ENCODE peak calls at places on chromosomes 2 and 18, in eight cellular contexts. P is astrocyte of the spinal cord, L is right lobe of liver, Z is testis, T is left ventricle myocardium inferior, W is fibroblast of the aortic adventitia, Y is uterus, R is heart right ventricle. S is an unnamed sample.

GRCh38 chr2:232232915-232233314 is 145.6 kb upstream of the ALPP start:
- DNase-seq in P (no peak), L (no peak), Z (no peak), T (no peak), W (no peak), Y (no peak), R (no peak), S (no peak)

GRCh38 chr18:79935098-79935480 is 16.4 kb downstream of the SLC66A2 start:
- DNase-seq in P (no peak), L (no peak), Z (no peak), T (no peak), W (no peak), Y (peak; percentile 3), R (no peak), S (no peak)

GRCh38 chr2:171327043-171327496 is 106.7 kb downstream of the METTL8 start:
- DNase-seq in P (peak; percentile 67), L (no peak), Z (no peak), T (no peak), W (no peak), Y (no peak), R (no peak), S (peak; percentile 59)

GRCh38 chr2:176405477-176405876 is 136.2 kb downstream of the MTX2 start:
- DNase-seq in P (no peak), L (no peak), Z (no peak), T (no peak), W (no peak), Y (no peak), R (no peak), S (no peak)

GRCh38 chr2:195105581-195105980 is 551.4 kb upstream of the SLC39A10 start:
- DNase-seq in P (no peak), L (no peak), Z (no peak), T (no peak), W (no peak), Y (no peak), R (no peak), S (no peak)

GRCh38 chr2:28447943-28448737 is 47.7 kb upstream of the PLB1 start:
- DNase-seq in P (peak; percentile 82), L (no peak), Z (no peak), T (no peak), W (peak; percentile 91), Y (no peak), R (no peak), S (peak; percentile 16)

GRCh38 chr18:34866739-34867138 is 156.6 kb downstream of the DTNA start:
- DNase-seq in P (peak; percentile 33), L (no peak), Z (no peak), T (no peak), W (peak; percentile 33), Y (no peak), R (no peak), S (no peak)

GRCh38 chr2:205034034-205034433 is 488.8 kb downstream of the PARD3B start:
- DNase-seq in P (no peak), L (no peak), Z (no peak), T (no peak), W (no peak), Y (no peak), R (no peak), S (no peak)

GRCh38 chr2:176110975-176111663 is 4.0 kb downstream of the HOXD11 start:
- DNase-seq in P (peak; percentile 62), L (peak; percentile 55), Z (peak; percentile 83), T (no peak), W (peak; percentile 27), Y (peak; percentile 86), R (no peak), S (no peak)

GRCh38 chr2:204726831-204727230 is 181.6 kb downstream of the PARD3B start:
- DNase-seq in P (no peak), L (no peak), Z (no peak), T (no peak), W (no peak), Y (no peak), R (no peak), S (no peak)

GRCh38 chr18:53838796-53839195 is 385.7 kb downstream of the MBD2 start:
- DNase-seq in P (no peak), L (no peak), Z (no peak), T (no peak), W (no peak), Y (no peak), R (no peak), S (no peak)

GRCh38 chr2:110104025-110104771 is 11.4 kb downstream of the MALL start:
- DNase-seq in P (peak; percentile 41), L (no peak), Z (no peak), T (no peak), W (no peak), Y (no peak), R (no peak), S (no peak)

GRCh38 chr2:23520256-23520655 is 135.3 kb downstream of the KLHL29 start:
- DNase-seq in P (no peak), L (no peak), Z (peak; percentile 43), T (no peak), W (no peak), Y (no peak), R (no peak), S (no peak)

GRCh38 chr2:112161431-112162145 is 23.4 kb downstream of the FBLN7 start:
- DNase-seq in P (no peak), L (no peak), Z (no peak), T (no peak), W (no peak), Y (no peak), R (no peak), S (no peak)

GRCh38 chr2:101388232-101388631 is 929 bp upstream of the CREG2 start:
- DNase-seq in P (peak; percentile 40), L (no peak), Z (no peak), T (no peak), W (peak; percentile 51), Y (no peak), R (no peak), S (no peak)

GRCh38 chr2:26001743-26002341 is 19.5 kb upstream of the KIF3C start:
- DNase-seq in P (peak; percentile 43), L (peak; percentile 64), Z (peak; percentile 83), T (peak; percentile 67), W (peak; percentile 91), Y (peak; percentile 32), R (peak; percentile 57), S (no peak)

GRCh38 chr2:106191511-106192016 is 2.5 kb downstream of the UXS1 start:
- DNase-seq in P (no peak), L (no peak), Z (no peak), T (no peak), W (no peak), Y (no peak), R (no peak), S (no peak)

GRCh38 chr18:11859903-11860407 is 8.7 kb downstream of the CHMP1B start:
- DNase-seq in P (peak; percentile 85), L (no peak), Z (no peak), T (no peak), W (peak; percentile 75), Y (no peak), R (no peak), S (no peak)
- H3K4me3 ChIP-seq in P (no peak overlapping the region), L (no peak overlapping the region), Z (no peak overlapping the region), T (no peak overlapping the region), W (no peak overlapping the region), Y (no peak overlapping the region), R (no peak overlapping the region), S (no peak overlapping the region)

GRCh38 chr2:3470856-3471737 is 48.2 kb downstream of the ADI1 start:
- DNase-seq in P (no peak), L (no peak), Z (no peak), T (peak; percentile 39), W (peak; percentile 10), Y (no peak), R (no peak), S (no peak)
- H3K4me3 ChIP-seq in P (no peak overlapping the region), L (no peak overlapping the region), Z (no peak overlapping the region), T (peak overlapping the region; percentile 2), W (no peak overlapping the region), Y (no peak overlapping the region), R (no peak overlapping the region), S (no peak overlapping the region)

DNA sequence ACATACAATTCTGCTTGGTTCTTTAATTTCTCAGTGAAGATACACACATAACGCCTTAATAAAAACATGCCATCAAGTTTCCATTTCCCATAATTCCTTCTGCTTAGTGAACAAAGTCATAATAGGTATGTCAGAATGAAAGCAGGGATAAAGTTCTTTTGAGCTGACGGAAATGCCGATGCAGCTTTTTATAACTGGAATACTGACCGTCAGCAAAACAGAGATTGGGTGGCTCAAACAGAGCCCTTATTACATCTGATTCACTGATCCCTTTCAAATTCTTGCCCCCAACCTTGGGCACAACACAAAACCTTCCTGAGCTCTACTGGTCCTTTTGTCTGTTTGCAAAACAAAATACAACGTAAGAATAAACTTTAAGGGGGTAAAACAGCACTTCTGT is 140.4 kb downstream of the CDH2 start:
- DNase-seq in P (no peak), L (no peak), Z (no peak), T (no peak), W (no peak), Y (no peak), R (no peak), S (no peak)
- H3K4me3 ChIP-seq in P (no peak overlapping the region), L (no peak overlapping the region), Z (no peak overlapping the region), T (peak overlapping the region; percentile 7), W (no peak overlapping the region), Y (no peak overlapping the region), R (no peak overlapping the region), S (no peak overlapping the region)

GRCh38 chr18:3874593-3874992 is 424.6 kb downstream of the TGIF1 start:
- DNase-seq in P (no peak), L (no peak), Z (no peak), T (no peak), W (peak; percentile 10), Y (no peak), R (no peak), S (no peak)

GRCh38 chr18:3872651-3873050 is 422.7 kb downstream of the TGIF1 start:
- DNase-seq in P (no peak), L (no peak), Z (no peak), T (no peak), W (no peak), Y (no peak), R (no peak), S (no peak)

GRCh38 chr18:3873211-3873610 is 423.2 kb downstream of the TGIF1 start:
- DNase-seq in P (no peak), L (no peak), Z (no peak), T (no peak), W (no peak), Y (no peak), R (no peak), S (no peak)

GRCh38 chr18:3875376-3875775 is 425.4 kb downstream of the TGIF1 start:
- DNase-seq in P (no peak), L (no peak), Z (no peak), T (no peak), W (no peak), Y (no peak), R (no peak), S (no peak)

DNA sequence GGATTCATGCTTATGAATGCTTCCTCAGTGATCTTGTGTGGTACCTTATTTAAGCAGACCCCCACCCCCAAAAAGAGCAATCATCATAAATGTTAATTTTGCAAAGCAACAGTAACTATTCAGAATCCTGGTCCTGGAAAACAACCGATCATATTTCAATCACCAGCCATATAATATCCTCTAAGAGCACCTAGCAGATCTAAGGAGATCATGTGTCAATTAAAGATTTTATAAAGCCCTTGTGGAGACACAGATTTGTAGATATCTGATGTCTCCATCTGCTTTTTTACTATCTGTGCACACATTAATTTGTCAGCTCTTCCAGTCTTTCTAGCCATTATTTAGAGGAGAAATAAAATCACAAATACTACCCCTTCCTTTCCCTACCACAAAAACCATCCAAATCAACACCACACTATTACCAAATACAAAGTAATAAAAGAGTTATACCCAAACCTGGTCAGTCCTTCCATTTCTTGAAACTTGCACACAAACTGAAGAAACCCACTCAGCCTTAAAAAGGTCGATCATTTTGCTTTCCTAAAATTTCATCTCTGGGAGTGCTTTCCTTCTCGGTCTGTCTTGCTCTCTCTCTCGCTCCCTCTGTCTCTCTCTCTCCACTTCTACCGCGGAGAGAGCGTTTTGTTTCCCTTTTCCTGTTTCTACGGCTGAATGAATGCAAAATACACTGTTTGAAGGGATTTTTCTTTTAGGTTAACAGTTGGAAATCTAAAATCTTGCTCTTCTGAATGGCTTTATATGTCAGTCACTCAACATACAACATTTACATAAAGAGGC is 423.9 kb downstream of the TGIF1 start:
- DNase-seq in P (no peak), L (no peak), Z (no peak), T (no peak), W (peak; percentile 40), Y (no peak), R (no peak), S (no peak)
- H3K4me3 ChIP-seq in P (no peak overlapping the region), L (no peak overlapping the region), Z (no peak overlapping the region), T (no peak overlapping the region), W (no peak overlapping the region), Y (no peak overlapping the region), R (no peak overlapping the region), S (peak overlapping the region; percentile 68)

S was measured in SK-N-MC.